ENCODE peak calls at places on chromosomes 6 and 20, in four cellular contexts. One of them, this sample, is unnamed.
A peak's percentile ranks its signal among the peaks of the same experiment; 100 is the strongest.

GRCh38 chr20:63163596-63164560 is 52.1 kb downstream of the YTHDF1 start:
- DNase-seq in ACHN: no peak
- DNase-seq in Ammon's horn: peak; percentile 92
- DNase-seq in heart left ventricle: peak; percentile 13
- DNase-seq in this sample: no peak

GRCh38 chr6:83051386-83052172 is 14.1 kb downstream of the UBE3D start:
- DNase-seq in Ammon's horn: no peak
- DNase-seq in ACHN: no peak
- DNase-seq in heart left ventricle: no peak
- DNase-seq in this sample: no peak

GRCh38 chr6:31717499-31718222 is 2.5 kb downstream of the LY6G6D start:
- DNase-seq in Ammon's horn: no peak
- DNase-seq in ACHN: no peak
- DNase-seq in heart left ventricle: no peak
- DNase-seq in this sample: no peak

GRCh38 chr20:63183422-63184146 is 32.3 kb downstream of the YTHDF1 start:
- DNase-seq in Ammon's horn: no peak
- DNase-seq in heart left ventricle: peak; percentile 43
- DNase-seq in ACHN: peak; percentile 41
- DNase-seq in this sample: peak; percentile 62

GRCh38 chr6:50992704-50993625 is 174.3 kb downstream of the TFAP2B start:
- DNase-seq in ACHN: no peak
- DNase-seq in heart left ventricle: no peak
- DNase-seq in Ammon's horn: no peak
- DNase-seq in this sample: no peak

GRCh38 chr6:110295451-110296145 is 62.6 kb downstream of the METTL24 start:
- DNase-seq in Ammon's horn: no peak
- DNase-seq in heart left ventricle: no peak
- DNase-seq in ACHN: no peak
- DNase-seq in this sample: no peak

GRCh38 chr6:34792605-34793500 is 970 bp downstream of the BLTP3A start:
- DNase-seq in heart left ventricle: no peak
- DNase-seq in Ammon's horn: peak; percentile 13
- DNase-seq in ACHN: peak; percentile 30
- DNase-seq in this sample: peak; percentile 76

GRCh38 chr6:135586844-135587243 is 89.3 kb upstream of the AHI1 start:
- DNase-seq in Ammon's horn: no peak
- DNase-seq in ACHN: no peak
- DNase-seq in heart left ventricle: no peak
- DNase-seq in this sample: no peak

GRCh38 chr6:34182751-34183531 is 37.1 kb upstream of the GRM4 start:
- DNase-seq in Ammon's horn: no peak
- DNase-seq in heart left ventricle: no peak
- DNase-seq in ACHN: no peak
- DNase-seq in this sample: no peak

GRCh38 chr6:3261921-3262320 is 3.2 kb downstream of the PSMG4 start:
- DNase-seq in heart left ventricle: no peak
- DNase-seq in Ammon's horn: no peak
- DNase-seq in ACHN: no peak
- DNase-seq in this sample: no peak

GRCh38 chr20:53047203-53047602 is 75.0 kb downstream of the TSHZ2 start:
- DNase-seq in ACHN: no peak
- DNase-seq in heart left ventricle: no peak
- DNase-seq in Ammon's horn: no peak
- DNase-seq in this sample: no peak

GRCh38 chr6:106141441-106142237 is 55.5 kb downstream of the PRDM1 start:
- DNase-seq in ACHN: no peak
- DNase-seq in heart left ventricle: no peak
- DNase-seq in Ammon's horn: no peak
- DNase-seq in this sample: no peak

GRCh38 chr20:3420211-3420707 is 12.8 kb upstream of the DNAAF9 start:
- DNase-seq in ACHN: no peak
- DNase-seq in heart left ventricle: peak; percentile 63
- DNase-seq in Ammon's horn: peak; percentile 56
- DNase-seq in this sample: peak; percentile 58

GRCh38 chr6:66522864-66523263 is 815.8 kb upstream of the EYS start:
- DNase-seq in heart left ventricle: no peak
- DNase-seq in Ammon's horn: no peak
- DNase-seq in ACHN: no peak
- DNase-seq in this sample: no peak

GRCh38 chr20:62826646-62827322 is 9.9 kb downstream of the COL9A3 start:
- DNase-seq in heart left ventricle: no peak
- DNase-seq in ACHN: no peak
- DNase-seq in Ammon's horn: no peak
- DNase-seq in this sample: no peak

GRCh38 chr6:24825130-24825630 is 26.5 kb upstream of the ARMH2 start:
- DNase-seq in ACHN: no peak
- DNase-seq in Ammon's horn: no peak
- DNase-seq in heart left ventricle: no peak
- DNase-seq in this sample: no peak

GRCh38 chr6:168342626-168343025 is 23.0 kb upstream of the DACT2 start:
- DNase-seq in ACHN: no peak
- DNase-seq in heart left ventricle: no peak
- DNase-seq in Ammon's horn: no peak
- DNase-seq in this sample: no peak

GRCh38 chr20:16664031-16664430 is 65.8 kb upstream of the SNRPB2 start:
- DNase-seq in Ammon's horn: no peak
- DNase-seq in ACHN: no peak
- DNase-seq in heart left ventricle: no peak
- DNase-seq in this sample: no peak